ENCODE peak calls at places on chromosomes 7 and 10, in five cellular contexts. A, M, F, O and U are unnamed samples.
A peak's percentile ranks its signal among the peaks of the same experiment; 100 is the strongest.

GRCh38 chr7:157682946-157683239 is 346.1 kb downstream of the DNAJB6 start:
- DNase-seq in A (no peak), M (no peak), F (no peak), O (no peak), U (no peak)

GRCh38 chr7:83060218-83060617 is 102.5 kb downstream of the PCLO start:
- DNase-seq in A (no peak), M (no peak), F (no peak), O (no peak), U (peak; percentile 40)

GRCh38 chr7:155206286-155207020 is 91.2 kb upstream of the INSIG1 start:
- DNase-seq in A (no peak), M (peak; percentile 97), F (peak; percentile 53), O (peak; percentile 71), U (no peak)

GRCh38 chr10:1573981-1574380 is 163.3 kb downstream of the ADARB2 start:
- DNase-seq in A (no peak), M (no peak), F (no peak), O (no peak), U (no peak)

GRCh38 chr10:100670828-100671479 is 74.4 kb upstream of the PAX2 start:
- DNase-seq in A (no peak), M (peak; percentile 53), F (no peak), O (peak; percentile 19), U (no peak)

GRCh38 chr10:119634219-119634544 is 17.0 kb upstream of the BAG3 start:
- DNase-seq in A (no peak), M (peak; percentile 53), F (no peak), O (no peak), U (peak; percentile 27)

GRCh38 chr7:112481833-112482669 is 1.3 kb downstream of the LSMEM1 start:
- DNase-seq in A (no peak), M (peak; percentile 96), F (peak; percentile 86), O (no peak), U (no peak)

GRCh38 chr10:74585231-74586087 is 240.9 kb upstream of the KAT6B start:
- DNase-seq in A (no peak), M (peak; percentile 29), F (no peak), O (peak; percentile 35), U (no peak)

GRCh38 chr10:110845756-110846620 is 25.7 kb upstream of the PDCD4 start:
- DNase-seq in A (no peak), M (no peak), F (no peak), O (no peak), U (peak; percentile 92)

GRCh38 chr7:67758551-67758950 is 761.9 kb downstream of the TYW1 start:
- DNase-seq in A (no peak), M (no peak), F (no peak), O (no peak), U (no peak)

GRCh38 chr7:78301361-78301760 is 502.8 kb downstream of the PHTF2 start:
- DNase-seq in A (no peak), M (peak; percentile 77), F (no peak), O (no peak), U (no peak)

GRCh38 chr10:129694633-129695356 is 227.8 kb downstream of the MGMT start:
- DNase-seq in A (no peak), M (peak; percentile 4), F (peak; percentile 23), O (no peak), U (no peak)

GRCh38 chr7:77935652-77936348 is 137.2 kb downstream of the PHTF2 start:
- DNase-seq in A (no peak), M (peak; percentile 45), F (no peak), O (no peak), U (no peak)

GRCh38 chr7:92835851-92836488 is 403 bp downstream of the CDK6 start:
- DNase-seq in A (no peak), M (peak; percentile 62), F (no peak), O (peak; percentile 39), U (peak; percentile 48)

GRCh38 chr7:13279854-13280435 is 592.5 kb downstream of the ARL4A start:
- DNase-seq in A (no peak), M (peak; percentile 67), F (no peak), O (no peak), U (no peak)

GRCh38 chr10:19874791-19875190 is 58.6 kb downstream of the PLXDC2 start:
- DNase-seq in A (no peak), M (no peak), F (no peak), O (no peak), U (no peak)

GRCh38 chr10:68470300-68470699 is 1.5 kb downstream of the DNA2 start:
- DNase-seq in A (no peak), M (no peak), F (no peak), O (no peak), U (no peak)
- H3K27ac ChIP-seq in A (no peak overlapping the region), M (no peak overlapping the region), F (no peak overlapping the region), O (no peak overlapping the region), U (no peak overlapping the region)

GRCh38 chr7:73844131-73844547 is 1.8 kb upstream of the METTL27 start:
- DNase-seq in A (no peak), M (no peak), F (no peak), O (no peak), U (no peak)

GRCh38 chr7:73840715-73841379 is 1.5 kb downstream of the METTL27 start:
- DNase-seq in A (no peak), M (no peak), F (no peak), O (no peak), U (no peak)

GRCh38 chr7:73839743-73840714 is 2.3 kb downstream of the METTL27 start:
- DNase-seq in A (no peak), M (no peak), F (no peak), O (no peak), U (no peak)

GRCh38 chr7:73841689-73842247 is 548 bp downstream of the METTL27 start:
- DNase-seq in A (no peak), M (no peak), F (no peak), O (no peak), U (no peak)

GRCh38 chr7:73842248-73842895 is at the start of gene METTL27:
- DNase-seq in A (no peak), M (peak; percentile 98), F (peak; percentile 91), O (peak; percentile 92), U (peak; percentile 95)
- H3K27ac ChIP-seq in A (no peak within 1 kb of the TSS), M (peak within 1 kb of the TSS; percentile 19), F (peak within 1 kb of the TSS; percentile 73), O (peak within 1 kb of the TSS; percentile 85), U (no peak within 1 kb of the TSS)

DNA sequence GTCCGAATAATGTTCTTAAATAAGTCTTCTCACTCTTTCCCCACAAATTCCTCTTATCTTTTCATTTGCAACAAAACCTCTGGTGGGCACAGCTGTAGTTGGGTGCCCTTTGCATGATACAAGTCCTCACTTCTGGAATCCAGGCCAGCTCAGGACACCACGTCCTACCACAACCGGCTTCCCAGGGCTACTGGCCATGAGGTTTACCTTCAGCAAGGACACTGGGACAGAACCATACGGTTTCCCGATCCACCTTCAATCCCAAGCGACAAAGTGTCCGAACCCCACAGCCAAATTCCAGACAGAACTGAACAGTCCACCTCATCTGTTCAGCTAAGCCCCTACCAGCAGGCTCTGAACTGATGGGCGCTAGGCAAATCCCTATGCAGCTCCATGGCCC is 174.6 kb downstream of the FAM107B start:
- DNase-seq in A (no peak), M (no peak), F (no peak), O (no peak), U (no peak)
- H3K27ac ChIP-seq in A (no peak overlapping the region), M (no peak overlapping the region), F (no peak overlapping the region), O (no peak overlapping the region), U (no peak overlapping the region)

GRCh38 chr7:138116156-138116555 is 39.9 kb downstream of the AKR1D1 start:
- DNase-seq in A (no peak), M (peak; percentile 18), F (no peak), O (no peak), U (no peak)

GRCh38 chr7:138120140-138120827 is 44.0 kb downstream of the AKR1D1 start:
- DNase-seq in A (no peak), M (no peak), F (no peak), O (no peak), U (no peak)

GRCh38 chr7:138115047-138115446 is 38.8 kb downstream of the AKR1D1 start:
- DNase-seq in A (no peak), M (no peak), F (no peak), O (no peak), U (no peak)

GRCh38 chr7:138122162-138122561 is 45.9 kb downstream of the AKR1D1 start:
- DNase-seq in A (no peak), M (no peak), F (no peak), O (no peak), U (no peak)

DNA sequence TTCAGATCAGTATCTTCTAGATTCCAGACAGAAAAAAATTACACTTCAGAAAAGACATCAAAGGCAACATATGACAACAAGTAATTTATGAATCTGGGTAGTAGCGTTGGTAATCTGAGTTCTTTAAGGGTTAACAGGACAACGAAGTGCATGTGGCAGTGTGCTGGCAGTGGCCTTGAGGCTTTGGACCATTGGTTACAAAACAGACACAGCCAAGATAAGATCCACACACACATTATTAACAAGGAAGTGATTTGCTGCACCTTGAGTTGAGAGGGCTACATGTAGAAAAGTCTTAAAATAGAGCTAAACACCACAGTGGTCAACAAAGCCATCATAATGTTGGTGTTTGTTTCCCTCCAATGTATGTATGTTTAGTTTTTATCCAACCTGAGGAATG is 40.6 kb downstream of the AKR1D1 start:
- DNase-seq in A (no peak), M (no peak), F (no peak), O (no peak), U (no peak)
- H3K27ac ChIP-seq in A (no peak overlapping the region), M (no peak overlapping the region), F (no peak overlapping the region), O (no peak overlapping the region), U (no peak overlapping the region)

GRCh38 chr10:35379226-35380137 is 43.2 kb downstream of the CCNY start:
- DNase-seq in A (no peak), M (peak; percentile 68), F (no peak), O (peak; percentile 76), U (no peak)
- H3K27ac ChIP-seq in A (no peak overlapping the region), M (peak overlapping the region; percentile 56), F (peak overlapping the region; percentile 78), O (peak overlapping the region; percentile 45), U (peak overlapping the region; percentile 50)